ENCODE peak calls at places on chromosomes 6 and 20, in seven cellular contexts. One of them, this sample, is unnamed.

GRCh38 chr20:44862286-44862685 is 23.2 kb upstream of the YWHAB start:
- DNase-seq in trophoblast cell: no peak
- DNase-seq in H9: no peak
- DNase-seq in mesenchymal stem cell: no peak
- DNase-seq in H1: no peak
- DNase-seq in mesendoderm: no peak
- DNase-seq in IMR-90: no peak
- DNase-seq in this sample: no peak

GRCh38 chr6:2958331-2958711 is 13.0 kb downstream of the SERPINB6 start:
- DNase-seq in IMR-90: no peak
- DNase-seq in mesenchymal stem cell: no peak
- DNase-seq in mesendoderm: no peak
- DNase-seq in H1: no peak
- DNase-seq in trophoblast cell: no peak
- DNase-seq in H9: no peak
- DNase-seq in this sample: no peak

GRCh38 chr6:125983246-125983945 is 2.9 kb upstream of the TRMT11 start:
- DNase-seq in mesendoderm: no peak
- DNase-seq in trophoblast cell: no peak
- DNase-seq in H9: no peak
- DNase-seq in mesenchymal stem cell: peak; percentile 66
- DNase-seq in IMR-90: peak; percentile 91
- DNase-seq in H1: no peak
- DNase-seq in this sample: no peak

GRCh38 chr6:144460224-144461095 is 175.3 kb downstream of the UTRN start:
- DNase-seq in mesenchymal stem cell: no peak
- DNase-seq in H1: no peak
- DNase-seq in mesendoderm: no peak
- DNase-seq in trophoblast cell: no peak
- DNase-seq in H9: no peak
- DNase-seq in IMR-90: no peak
- DNase-seq in this sample: no peak

GRCh38 chr6:168293641-168294530 is 25.7 kb downstream of the DACT2 start:
- DNase-seq in trophoblast cell: no peak
- DNase-seq in IMR-90: no peak
- DNase-seq in H1: no peak
- DNase-seq in H9: no peak
- DNase-seq in mesenchymal stem cell: no peak
- DNase-seq in mesendoderm: no peak
- DNase-seq in this sample: no peak

GRCh38 chr20:43533060-43533459 is 25.6 kb downstream of the L3MBTL1 start:
- DNase-seq in mesenchymal stem cell: no peak
- DNase-seq in IMR-90: peak; percentile 55
- DNase-seq in mesendoderm: no peak
- DNase-seq in H9: no peak
- DNase-seq in H1: no peak
- DNase-seq in trophoblast cell: no peak
- DNase-seq in this sample: no peak

GRCh38 chr6:168057836-168058235 is 21.2 kb downstream of the FRMD1 start:
- DNase-seq in mesendoderm: no peak
- DNase-seq in trophoblast cell: no peak
- DNase-seq in H9: no peak
- DNase-seq in mesenchymal stem cell: no peak
- DNase-seq in IMR-90: no peak
- DNase-seq in H1: no peak
- DNase-seq in this sample: no peak

GRCh38 chr6:33704215-33704817 is 7.2 kb downstream of the UQCC2 start:
- DNase-seq in IMR-90: no peak
- DNase-seq in mesenchymal stem cell: no peak
- DNase-seq in H1: no peak
- DNase-seq in trophoblast cell: no peak
- DNase-seq in H9: no peak
- DNase-seq in mesendoderm: no peak
- DNase-seq in this sample: no peak

GRCh38 chr6:13462380-13463326 is 24.7 kb downstream of the GFOD1 start:
- DNase-seq in H9: no peak
- DNase-seq in mesendoderm: peak; percentile 66
- DNase-seq in trophoblast cell: no peak
- DNase-seq in mesenchymal stem cell: peak; percentile 38
- DNase-seq in IMR-90: no peak
- DNase-seq in H1: no peak
- DNase-seq in this sample: no peak

GRCh38 chr6:15283986-15284361 is 38.1 kb downstream of the JARID2 start:
- DNase-seq in H9: no peak
- DNase-seq in trophoblast cell: no peak
- DNase-seq in mesendoderm: no peak
- DNase-seq in mesenchymal stem cell: no peak
- DNase-seq in IMR-90: no peak
- DNase-seq in H1: no peak
- DNase-seq in this sample: no peak

GRCh38 chr6:29510202-29510601 is 22.4 kb upstream of the MAS1L start:
- DNase-seq in mesenchymal stem cell: no peak
- DNase-seq in H9: peak; percentile 24
- DNase-seq in IMR-90: no peak
- DNase-seq in trophoblast cell: no peak
- DNase-seq in mesendoderm: peak; percentile 13
- DNase-seq in H1: no peak
- DNase-seq in this sample: peak; percentile 2

GRCh38 chr20:4555188-4555893 is 166.4 kb upstream of the PRND start:
- DNase-seq in H1: no peak
- DNase-seq in mesendoderm: no peak
- DNase-seq in H9: no peak
- DNase-seq in trophoblast cell: no peak
- DNase-seq in IMR-90: peak; percentile 92
- DNase-seq in mesenchymal stem cell: peak; percentile 79
- DNase-seq in this sample: no peak

GRCh38 chr6:2862712-2863174 is 21.1 kb upstream of the SERPINB1 start:
- DNase-seq in H1: no peak
- DNase-seq in H9: no peak
- DNase-seq in mesenchymal stem cell: no peak
- DNase-seq in mesendoderm: no peak
- DNase-seq in IMR-90: no peak
- DNase-seq in trophoblast cell: no peak
- DNase-seq in this sample: no peak

GRCh38 chr6:102581378-102582124 is 1188.0 kb downstream of the GRIK2 start:
- DNase-seq in mesenchymal stem cell: no peak
- DNase-seq in H1: no peak
- DNase-seq in H9: no peak
- DNase-seq in trophoblast cell: no peak
- DNase-seq in IMR-90: no peak
- DNase-seq in mesendoderm: no peak
- DNase-seq in this sample: no peak

GRCh38 chr20:17565164-17565845 is 4.6 kb upstream of the DSTN start:
- DNase-seq in IMR-90: peak; percentile 44
- DNase-seq in H9: no peak
- DNase-seq in trophoblast cell: no peak
- DNase-seq in mesendoderm: no peak
- DNase-seq in H1: no peak
- DNase-seq in mesenchymal stem cell: peak; percentile 37
- DNase-seq in this sample: no peak

GRCh38 chr6:89242574-89243330 is 25.6 kb upstream of the GABRR1 start:
- DNase-seq in IMR-90: peak; percentile 61
- DNase-seq in H9: peak; percentile 46
- DNase-seq in mesendoderm: peak; percentile 53
- DNase-seq in H1: no peak
- DNase-seq in trophoblast cell: peak; percentile 11
- DNase-seq in mesenchymal stem cell: peak; percentile 64
- DNase-seq in this sample: no peak

GRCh38 chr6:50239853-50240252 is 190.1 kb upstream of the DEFB112 start:
- DNase-seq in IMR-90: no peak
- DNase-seq in mesenchymal stem cell: no peak
- DNase-seq in trophoblast cell: no peak
- DNase-seq in mesendoderm: no peak
- DNase-seq in H1: no peak
- DNase-seq in H9: no peak
- DNase-seq in this sample: no peak

GRCh38 chr6:16717275-16717942 is 43.9 kb downstream of the ATXN1 start:
- DNase-seq in trophoblast cell: no peak
- DNase-seq in H1: no peak
- DNase-seq in mesendoderm: no peak
- DNase-seq in H9: no peak
- DNase-seq in IMR-90: no peak
- DNase-seq in mesenchymal stem cell: no peak
- DNase-seq in this sample: no peak

GRCh38 chr6:131387706-131388455 is 185.1 kb upstream of the ARG1 start:
- DNase-seq in H9: no peak
- DNase-seq in H1: no peak
- DNase-seq in mesendoderm: no peak
- DNase-seq in trophoblast cell: no peak
- DNase-seq in mesenchymal stem cell: no peak
- DNase-seq in IMR-90: no peak
- DNase-seq in this sample: no peak

GRCh38 chr20:36030143-36030542 is 61.8 kb downstream of the CNBD2 start:
- DNase-seq in IMR-90: peak; percentile 24
- DNase-seq in mesendoderm: no peak
- DNase-seq in mesenchymal stem cell: no peak
- DNase-seq in H9: no peak
- DNase-seq in trophoblast cell: no peak
- DNase-seq in H1: no peak
- DNase-seq in this sample: no peak

GRCh38 chr6:130162421-130162820 is 60.3 kb downstream of the SAMD3 start:
- DNase-seq in mesendoderm: no peak
- DNase-seq in IMR-90: peak; percentile 55
- DNase-seq in mesenchymal stem cell: no peak
- DNase-seq in H9: no peak
- DNase-seq in H1: no peak
- DNase-seq in trophoblast cell: no peak
- DNase-seq in this sample: no peak

GRCh38 chr6:166850677-166851076 is 105.7 kb downstream of the RNASET2 start:
- DNase-seq in trophoblast cell: no peak
- DNase-seq in mesendoderm: no peak
- DNase-seq in H9: no peak
- DNase-seq in IMR-90: no peak
- DNase-seq in H1: no peak
- DNase-seq in mesenchymal stem cell: no peak
- DNase-seq in this sample: no peak

GRCh38 chr20:57566399-57566798 is 5.5 kb downstream of the PCK1 start:
- DNase-seq in mesenchymal stem cell: no peak
- DNase-seq in mesendoderm: no peak
- DNase-seq in H1: no peak
- DNase-seq in IMR-90: no peak
- DNase-seq in trophoblast cell: no peak
- DNase-seq in H9: no peak
- DNase-seq in this sample: no peak

GRCh38 chr6:156828280-156828703 is 51.1 kb downstream of the ARID1B start:
- DNase-seq in mesendoderm: peak; percentile 91
- DNase-seq in H9: no peak
- DNase-seq in mesenchymal stem cell: peak; percentile 92
- DNase-seq in trophoblast cell: peak; percentile 57
- DNase-seq in H1: no peak
- DNase-seq in IMR-90: peak; percentile 91
- DNase-seq in this sample: no peak

GRCh38 chr6:152160346-152160745 is 352.9 kb downstream of the ESR1 start:
- DNase-seq in mesendoderm: no peak
- DNase-seq in H9: no peak
- DNase-seq in trophoblast cell: no peak
- DNase-seq in IMR-90: no peak
- DNase-seq in H1: no peak
- DNase-seq in mesenchymal stem cell: no peak
- DNase-seq in this sample: no peak

GRCh38 chr6:69847507-69847812 is 18.9 kb upstream of the COL19A1 start:
- DNase-seq in H1: no peak
- DNase-seq in H9: no peak
- DNase-seq in mesenchymal stem cell: no peak
- DNase-seq in mesendoderm: no peak
- DNase-seq in IMR-90: no peak
- DNase-seq in trophoblast cell: no peak
- DNase-seq in this sample: no peak

GRCh38 chr6:108589244-108589730 is 28.6 kb downstream of the FOXO3 start:
- DNase-seq in trophoblast cell: peak; percentile 91
- DNase-seq in H9: peak; percentile 89
- DNase-seq in mesendoderm: peak; percentile 95
- DNase-seq in H1: peak; percentile 60
- DNase-seq in IMR-90: peak; percentile 63
- DNase-seq in mesenchymal stem cell: peak; percentile 88
- DNase-seq in this sample: peak; percentile 62

GRCh38 chr6:150142657-150143501 is at the start of gene PPP1R14C:
- DNase-seq in IMR-90: no peak
- DNase-seq in trophoblast cell: no peak
- DNase-seq in H1: peak; percentile 75
- DNase-seq in mesenchymal stem cell: no peak
- DNase-seq in H9: peak; percentile 68
- DNase-seq in mesendoderm: peak; percentile 63
- DNase-seq in this sample: peak; percentile 58
- H2AK5ac ChIP-seq in IMR-90: no peak within 1 kb of the TSS
- H2AK5ac ChIP-seq in trophoblast cell: no peak within 1 kb of the TSS
- H2AK5ac ChIP-seq in H1: no peak within 1 kb of the TSS
- H2AK5ac ChIP-seq in mesenchymal stem cell: no peak within 1 kb of the TSS
- H2AK5ac ChIP-seq in H9: no peak within 1 kb of the TSS
- H2AK5ac ChIP-seq in mesendoderm: no peak within 1 kb of the TSS
- H2AK5ac ChIP-seq in this sample: peak within 1 kb of the TSS; percentile 64

GRCh38 chr6:46632053-46632452 is 20.6 kb downstream of the CYP39A1 start:
- DNase-seq in H1: no peak
- DNase-seq in IMR-90: no peak
- DNase-seq in mesenchymal stem cell: no peak
- DNase-seq in trophoblast cell: no peak
- DNase-seq in mesendoderm: no peak
- DNase-seq in H9: no peak
- DNase-seq in this sample: no peak
- H3K4me2 ChIP-seq in H1: no peak overlapping the region
- H3K4me2 ChIP-seq in IMR-90: no peak overlapping the region
- H3K4me2 ChIP-seq in mesenchymal stem cell: no peak overlapping the region
- H3K4me2 ChIP-seq in trophoblast cell: no peak overlapping the region
- H3K4me2 ChIP-seq in mesendoderm: no peak overlapping the region
- H3K4me2 ChIP-seq in H9: no peak overlapping the region
- H3K4me2 ChIP-seq in this sample: no peak overlapping the region

DNA sequence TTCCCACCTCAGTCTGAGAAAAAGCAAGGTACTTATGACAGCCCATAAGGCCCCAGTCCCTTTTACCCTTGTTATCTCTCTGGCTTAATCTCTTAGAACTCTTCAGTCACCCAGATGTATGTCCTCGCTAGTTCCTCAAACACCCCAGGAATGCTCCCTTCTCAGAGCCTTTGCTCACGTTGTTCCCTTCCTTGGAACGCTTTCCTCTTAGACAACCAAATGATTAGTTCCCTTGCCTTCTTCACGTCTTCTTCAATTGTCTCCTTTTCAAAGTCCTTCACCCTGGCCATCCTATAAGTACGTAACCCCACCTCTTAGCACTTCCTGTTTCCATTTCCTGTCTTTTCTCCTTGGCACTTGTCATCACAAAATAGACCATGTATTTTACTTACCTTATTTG is 1.1 kb upstream of the APOBEC2 start:
- DNase-seq in trophoblast cell: no peak
- DNase-seq in H9: no peak
- DNase-seq in IMR-90: no peak
- DNase-seq in mesenchymal stem cell: no peak
- DNase-seq in H1: no peak
- DNase-seq in mesendoderm: no peak
- DNase-seq in this sample: no peak
- H2AK5ac ChIP-seq in trophoblast cell: no peak overlapping the region
- H2AK5ac ChIP-seq in H9: no peak overlapping the region
- H2AK5ac ChIP-seq in IMR-90: no peak overlapping the region
- H2AK5ac ChIP-seq in mesenchymal stem cell: no peak overlapping the region
- H2AK5ac ChIP-seq in H1: no peak overlapping the region
- H2AK5ac ChIP-seq in mesendoderm: no peak overlapping the region
- H2AK5ac ChIP-seq in this sample: no peak overlapping the region

DNA sequence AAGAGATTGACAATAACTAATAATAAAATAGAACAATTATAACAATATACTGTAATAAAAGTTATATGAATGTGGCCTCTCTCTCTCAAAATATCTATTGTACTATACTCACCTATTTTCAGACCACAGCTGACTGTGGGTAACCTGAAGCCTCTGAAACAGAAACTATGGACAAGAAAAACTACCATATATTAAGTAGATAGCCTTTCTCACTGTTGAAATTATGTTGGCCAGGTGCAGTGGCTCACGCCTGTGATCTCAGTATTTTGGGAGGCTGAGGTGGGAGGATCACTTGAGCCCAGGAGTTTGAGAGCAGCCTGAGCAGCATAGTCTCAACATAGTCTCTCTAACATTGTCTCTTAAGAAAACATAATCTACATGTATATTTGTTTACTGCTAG is 89.9 kb downstream of the DOK5 start:
- DNase-seq in mesendoderm: no peak
- DNase-seq in trophoblast cell: no peak
- DNase-seq in IMR-90: no peak
- DNase-seq in mesenchymal stem cell: no peak
- DNase-seq in H9: no peak
- DNase-seq in H1: no peak
- DNase-seq in this sample: no peak
- H3K4me2 ChIP-seq in mesendoderm: no peak overlapping the region
- H3K4me2 ChIP-seq in trophoblast cell: no peak overlapping the region
- H3K4me2 ChIP-seq in IMR-90: no peak overlapping the region
- H3K4me2 ChIP-seq in mesenchymal stem cell: no peak overlapping the region
- H3K4me2 ChIP-seq in H9: no peak overlapping the region
- H3K4me2 ChIP-seq in H1: no peak overlapping the region
- H3K4me2 ChIP-seq in this sample: no peak overlapping the region

This sample was measured in neuronal stem cell.